ENCODE peak calls at places on chromosomes 1 and 21, in four cellular contexts. U is HepG2, A is K562, R is A549. V is an unnamed sample.

GRCh38 chr1:201850053-201850397 is 21.1 kb downstream of the IPO9 start:
- DNase-seq in U (no peak), A (no peak), R (no peak), V (no peak)

GRCh38 chr1:211715976-211716375 is 40.6 kb upstream of the NEK2 start:
- DNase-seq in U (no peak), A (no peak), R (no peak), V (no peak)

GRCh38 chr1:45721207-45721606 is 29.2 kb downstream of the IPP start:
- DNase-seq in U (no peak), A (no peak), R (no peak), V (no peak)

GRCh38 chr1:228009116-228009827 is 2.5 kb downstream of the WNT3A start:
- DNase-seq in U (no peak), A (peak; percentile 11), R (no peak), V (no peak)

GRCh38 chr1:161244888-161245287 is 6.9 kb upstream of the NR1I3 start:
- DNase-seq in U (no peak), A (no peak), R (no peak), V (no peak)

GRCh38 chr1:63824386-63824898 is 50.6 kb downstream of the ROR1 start:
- DNase-seq in U (no peak), A (no peak), R (no peak), V (no peak)

GRCh38 chr1:41626616-41627375 is 142.3 kb upstream of the EDN2 start:
- DNase-seq in U (no peak), A (no peak), R (peak; percentile 9), V (no peak)

GRCh38 chr21:15725949-15726348 is 3.8 kb upstream of the USP25 start:
- DNase-seq in U (no peak), A (no peak), R (no peak), V (no peak)

GRCh38 chr1:27605796-27606707 is 2.1 kb upstream of the AHDC1 start:
- DNase-seq in U (peak; percentile 58), A (peak; percentile 59), R (peak; percentile 56), V (peak; percentile 82)

GRCh38 chr1:41135196-41135947 is 106.7 kb downstream of the SCMH1 start:
- DNase-seq in U (no peak), A (no peak), R (no peak), V (no peak)

GRCh38 chr1:116067564-116067887 is 43.7 kb upstream of the MAB21L3 start:
- DNase-seq in U (no peak), A (no peak), R (no peak), V (no peak)

GRCh38 chr1:153119491-153119971 is 6.2 kb upstream of the SPRR2F start:
- DNase-seq in U (no peak), A (no peak), R (no peak), V (no peak)

GRCh38 chr1:183106166-183106565 is 79.9 kb upstream of the LAMC2 start:
- DNase-seq in U (no peak), A (no peak), R (no peak), V (no peak)

GRCh38 chr1:66176012-66176715 is 357.8 kb upstream of the SGIP1 start:
- DNase-seq in U (no peak), A (no peak), R (peak; percentile 93), V (peak; percentile 16)

GRCh38 chr1:198901280-198901679 is 262.4 kb downstream of the PTPRC start:
- DNase-seq in U (no peak), A (no peak), R (no peak), V (no peak)

GRCh38 chr1:94713472-94714141 is 106.5 kb upstream of the SLC44A3 start:
- DNase-seq in U (peak; percentile 92), A (no peak), R (peak; percentile 87), V (peak; percentile 83)

GRCh38 chr1:151867785-151868403 is 14.4 kb upstream of the THEM5 start:
- DNase-seq in U (no peak), A (no peak), R (peak; percentile 29), V (no peak)

GRCh38 chr1:36285450-36286101 is 20.6 kb upstream of the SH3D21 start:
- DNase-seq in U (peak; percentile 86), A (peak; percentile 82), R (peak; percentile 84), V (peak; percentile 44)

GRCh38 chr1:51297401-51298321 is 32.7 kb downstream of the TTC39A start:
- DNase-seq in U (no peak), A (no peak), R (no peak), V (no peak)

GRCh38 chr1:62353853-62354252 is 34.6 kb upstream of the KANK4 start:
- DNase-seq in U (no peak), A (no peak), R (no peak), V (no peak)

GRCh38 chr1:53115403-53116306 is 26.8 kb downstream of the SLC1A7 start:
- DNase-seq in U (peak; percentile 48), A (peak; percentile 76), R (peak; percentile 58), V (peak; percentile 41)

GRCh38 chr21:44572959-44573583 is 458 bp upstream of the KRTAP10-4 start:
- DNase-seq in U (peak; percentile 43), A (no peak), R (peak; percentile 12), V (no peak)

GRCh38 chr1:172241540-172241939 is 178.9 kb upstream of the C1orf105 start:
- DNase-seq in U (no peak), A (no peak), R (no peak), V (no peak)

GRCh38 chr1:186655877-186656276 is 24.3 kb downstream of the PTGS2 start:
- DNase-seq in U (no peak), A (no peak), R (no peak), V (no peak)

GRCh38 chr1:206800411-206800810 is 28.1 kb upstream of the IL10 start:
- DNase-seq in U (no peak), A (no peak), R (no peak), V (no peak)

GRCh38 chr1:65674522-65674921 is 118.2 kb upstream of the PDE4B start:
- DNase-seq in U (no peak), A (no peak), R (no peak), V (no peak)

GRCh38 chr1:234955107-234955731 is 173.4 kb downstream of the TOMM20 start:
- DNase-seq in U (no peak), A (no peak), R (no peak), V (no peak)

GRCh38 chr1:109369167-109369746 is 28.5 kb downstream of the SORT1 start:
- DNase-seq in U (no peak), A (no peak), R (no peak), V (no peak)

GRCh38 chr1:234188454-234188792 is 184.8 kb upstream of the COA6 start:
- DNase-seq in U (peak; percentile 34), A (no peak), R (peak; percentile 18), V (peak; percentile 76)

GRCh38 chr21:26077523-26077922 is 93.0 kb downstream of the APP start:
- DNase-seq in U (no peak), A (no peak), R (no peak), V (no peak)

DNA sequence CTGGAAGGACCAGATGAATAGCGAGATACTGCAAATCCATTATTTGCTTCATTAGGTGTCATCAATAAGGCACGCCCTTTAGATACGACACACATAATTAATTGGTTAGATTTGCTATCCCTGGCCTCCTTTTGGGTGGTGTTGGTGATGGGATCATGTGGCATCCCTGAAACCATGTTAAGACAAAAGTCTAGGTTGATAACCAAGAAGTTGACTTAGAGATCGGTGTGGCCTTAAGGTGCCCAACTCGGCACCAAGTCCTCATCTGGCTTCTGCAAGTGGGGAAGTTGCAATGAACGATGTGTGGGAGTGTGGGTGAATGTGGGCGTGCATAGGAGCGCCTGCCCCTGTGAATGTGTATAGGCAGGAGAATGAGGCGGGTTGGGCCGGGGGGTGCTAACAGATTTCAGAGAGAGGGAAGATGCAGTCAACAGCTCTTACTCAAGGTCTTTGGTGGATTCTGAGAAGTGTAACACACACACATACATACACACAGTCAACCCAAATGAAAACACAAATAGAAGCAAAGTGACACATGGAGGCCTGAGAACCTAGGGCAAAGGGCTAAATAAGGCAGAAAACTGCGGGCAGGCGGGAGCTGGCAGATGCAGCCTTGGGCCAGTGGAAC is 415.7 kb upstream of the ESRRG start:
- DNase-seq in U (no peak), A (no peak), R (no peak), V (peak; percentile 15)
- TF ChIP-seq NR3C1 in U (no peak), A (no peak), R (no peak), V (no peak)

GRCh38 chr1:154962238-154962678 is 676 bp upstream of the PYGO2 start:
- DNase-seq in U (no peak), A (no peak), R (peak; percentile 51), V (no peak)

GRCh38 chr1:154961497-154962237 is at the start of gene PYGO2:
- DNase-seq in U (peak; percentile 48), A (peak; percentile 86), R (peak; percentile 81), V (peak; percentile 83)

GRCh38 chr1:154962795-154963330 is 1.3 kb upstream of the PYGO2 start:
- DNase-seq in U (no peak), A (no peak), R (no peak), V (no peak)

GRCh38 chr1:154964359-154964758 is 2.8 kb upstream of the PYGO2 start:
- DNase-seq in U (no peak), A (no peak), R (no peak), V (no peak)

DNA sequence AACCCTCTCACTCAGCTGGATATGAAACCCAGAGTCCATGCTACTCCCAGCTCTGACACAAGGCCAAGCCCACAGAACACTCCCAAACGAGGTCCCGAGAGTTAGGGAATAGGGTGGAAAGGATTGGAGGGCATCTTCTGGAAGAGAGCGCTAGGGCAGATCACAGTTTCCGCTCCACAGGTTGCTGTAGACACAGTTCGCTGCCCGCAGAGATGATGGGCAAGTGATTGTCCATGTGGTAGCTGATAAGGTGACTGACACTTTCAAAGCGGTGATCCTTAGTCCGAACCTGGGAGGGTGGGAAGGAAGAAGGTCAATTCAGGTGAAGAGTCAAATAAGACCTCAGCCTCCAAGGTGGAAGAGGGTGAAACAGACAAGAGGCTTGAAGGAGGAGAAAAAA is 2.1 kb upstream of the PYGO2 start:
- DNase-seq in U (no peak), A (no peak), R (no peak), V (no peak)
- TF ChIP-seq ESRRA in U (no peak), A (peak; percentile 62), R (no peak), V (no peak)

DNA sequence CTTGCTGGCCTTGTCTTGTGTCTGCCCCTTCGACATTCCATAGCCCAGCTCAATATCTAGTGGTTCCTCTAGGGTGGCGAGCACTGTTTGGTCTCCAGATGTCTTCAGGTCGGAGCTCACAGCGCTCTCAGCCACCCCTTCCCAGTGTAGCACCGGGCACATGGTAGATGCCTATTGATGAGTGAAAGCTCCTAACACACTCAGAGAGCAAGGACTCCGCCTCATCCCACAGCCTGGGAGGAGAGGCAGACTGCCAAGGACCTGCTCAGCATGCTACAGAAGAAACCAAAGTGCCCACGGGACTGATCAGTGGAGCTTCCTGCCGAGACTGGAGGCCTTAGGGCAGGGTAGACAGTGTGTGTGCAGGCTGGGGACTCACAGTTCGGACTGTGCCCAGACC is 10.9 kb downstream of the PCSK9 start:
- DNase-seq in U (no peak), A (no peak), R (no peak), V (no peak)
- TF ChIP-seq NR3C1 in U (no peak), A (no peak), R (no peak), V (no peak)

GRCh38 chr1:96072021-96072420 is 649.6 kb upstream of the PTBP2 start:
- DNase-seq in U (no peak), A (no peak), R (no peak), V (no peak)
- TF ChIP-seq ESRRA in U (no peak), A (no peak), R (no peak), V (no peak)

GRCh38 chr1:156712626-156713025 is 7.2 kb upstream of the CRABP2 start:
- DNase-seq in U (no peak), A (no peak), R (no peak), V (no peak)
- TF ChIP-seq NR3C1 in U (no peak), A (no peak), R (no peak), V (no peak)

GRCh38 chr1:225891229-225891972 is 2.5 kb upstream of the LEFTY1 start:
- DNase-seq in U (peak; percentile 91), A (no peak), R (peak; percentile 36), V (no peak)
- TF ChIP-seq ESRRA in U (no peak), A (no peak), R (no peak), V (no peak)